ENCODE peak calls at places on chromosome 16, in nine cellular contexts. J is HCT116; Z is pancreas; E is colonic mucosa; P is CD8-positive, alpha-beta T cell; F is suprapubic skin; O is hepatocyte; I is mammary epithelial cell; Y is ovary. H is an unnamed sample. For H3K4me1, the result is how much of the 10 kb centered on the place peaks cover.

GRCh38 chr16:1183235-1183907 is 30.5 kb downstream of the CACNA1H start:
- DNase-seq in Y (peak), O (peak), P (no peak), E (peak), Z (no peak), J (no peak), F (no peak), I (no peak), H (no peak)

GRCh38 chr16:70271696-70272095 is 17.6 kb downstream of the AARS1 start:
- DNase-seq in F (no peak), O (no peak), Y (no peak), I (peak), E (no peak), Z (no peak), P (no peak), J (no peak), H (no peak)

GRCh38 chr16:54447606-54448440 is 161.2 kb upstream of the IRX3 start:
- DNase-seq in O (peak), P (no peak), E (no peak), Y (no peak), F (no peak), I (peak), J (no peak), Z (no peak), H (no peak)

GRCh38 chr16:14375132-14375491 is 254.9 kb downstream of the PARN start:
- DNase-seq in F (no peak), P (no peak), Z (no peak), E (no peak), J (no peak), O (no peak), I (no peak), Y (no peak), H (no peak)

GRCh38 chr16:64398795-64399194 is 723.1 kb downstream of the CDH11 start:
- DNase-seq in E (no peak), I (no peak), F (no peak), O (no peak), Y (no peak), J (no peak), Z (no peak), P (no peak), H (no peak)

GRCh38 chr16:83793179-83793578 is 14.6 kb upstream of the HSBP1 start:
- DNase-seq in I (no peak), Y (no peak), E (no peak), O (no peak), P (no peak), Z (no peak), J (no peak), F (no peak), H (no peak)

GRCh38 chr16:24850289-24850931 is 4.6 kb downstream of the SLC5A11 start:
- DNase-seq in J (no peak), Z (no peak), E (no peak), Y (no peak), O (no peak), I (peak), P (no peak), F (no peak), H (no peak)

GRCh38 chr16:69566437-69567030 is 768 bp downstream of the NFAT5 start:
- DNase-seq in P (no peak), I (peak), Z (peak), Y (peak), E (peak), O (peak), F (no peak), J (no peak), H (no peak)

GRCh38 chr16:76385831-76386230 is 108.6 kb downstream of the CNTNAP4 start:
- DNase-seq in P (no peak), O (no peak), I (no peak), F (no peak), E (no peak), Z (no peak), J (no peak), Y (no peak), H (no peak)

GRCh38 chr16:89478576-89479221 is 11.7 kb downstream of the ANKRD11 start:
- DNase-seq in Z (peak), O (no peak), Y (no peak), E (no peak), P (no peak), J (no peak), I (peak), F (no peak), H (no peak)

GRCh38 chr16:69064789-69065313 is 40.6 kb upstream of the HAS3 start:
- DNase-seq in Z (no peak), E (no peak), Y (no peak), O (no peak), F (no peak), I (no peak), P (no peak), J (no peak), H (no peak)

GRCh38 chr16:57682809-57683318 is 11.7 kb upstream of the DRC7 start:
- DNase-seq in I (no peak), O (no peak), J (no peak), E (no peak), F (no peak), P (no peak), Y (no peak), Z (no peak), H (no peak)

GRCh38 chr16:29760567-29761279 is 14.9 kb upstream of the C16orf54 start:
- DNase-seq in E (peak), O (peak), P (no peak), J (no peak), Y (no peak), F (no peak), I (no peak), Z (no peak), H (no peak)

GRCh38 chr16:10641953-10642949 is 52.5 kb downstream of the TEKT5 start:
- DNase-seq in F (no peak), J (no peak), Y (no peak), I (no peak), O (no peak), P (no peak), E (no peak), Z (no peak), H (no peak)

GRCh38 chr16:2275476-2276450 is 7.8 kb upstream of the RNPS1 start:
- DNase-seq in E (no peak), F (no peak), J (no peak), Z (no peak), Y (no peak), O (no peak), I (no peak), P (no peak), H (no peak)

GRCh38 chr16:17343729-17344128 is 127.0 kb downstream of the XYLT1 start:
- DNase-seq in I (no peak), J (no peak), P (no peak), O (no peak), Z (no peak), Y (no peak), E (no peak), F (no peak), H (no peak)

GRCh38 chr16:84054916-84055315 is 12.3 kb upstream of the SLC38A8 start:
- DNase-seq in F (peak), Y (peak), J (no peak), Z (no peak), P (no peak), O (no peak), E (no peak), I (no peak), H (no peak)

GRCh38 chr16:89291776-89292175 is 74.3 kb downstream of the ZNF778 start:
- DNase-seq in O (no peak), Z (no peak), E (no peak), Y (no peak), F (no peak), J (no peak), I (no peak), P (no peak), H (no peak)

GRCh38 chr16:35747658-35748455 is 2288.4 kb downstream of the TP53TG3F start:
- DNase-seq in Y (no peak), Z (no peak), E (no peak), O (no peak), J (no peak), F (peak), P (no peak), I (no peak), H (no peak)

GRCh38 chr16:90047714-90048346 is 28.6 kb upstream of the DBNDD1 start:
- DNase-seq in J (no peak), Z (no peak), P (no peak), I (no peak), Y (peak), E (no peak), F (no peak), O (peak), H (no peak)

GRCh38 chr16:50884066-50884860 is 142.4 kb downstream of the CYLD start:
- DNase-seq in F (no peak), Z (peak), P (no peak), J (no peak), I (no peak), Y (no peak), O (no peak), E (no peak), H (no peak)

GRCh38 chr16:78249056-78249455 is 149.6 kb downstream of the WWOX start:
- DNase-seq in I (no peak), J (no peak), E (no peak), Z (peak), Y (no peak), F (no peak), P (no peak), O (peak), H (no peak)

GRCh38 chr16:12392585-12393089 is 411.1 kb downstream of the CPPED1 start:
- DNase-seq in Z (no peak), Y (peak), P (no peak), E (no peak), J (no peak), I (no peak), O (no peak), F (no peak), H (no peak)

DNA sequence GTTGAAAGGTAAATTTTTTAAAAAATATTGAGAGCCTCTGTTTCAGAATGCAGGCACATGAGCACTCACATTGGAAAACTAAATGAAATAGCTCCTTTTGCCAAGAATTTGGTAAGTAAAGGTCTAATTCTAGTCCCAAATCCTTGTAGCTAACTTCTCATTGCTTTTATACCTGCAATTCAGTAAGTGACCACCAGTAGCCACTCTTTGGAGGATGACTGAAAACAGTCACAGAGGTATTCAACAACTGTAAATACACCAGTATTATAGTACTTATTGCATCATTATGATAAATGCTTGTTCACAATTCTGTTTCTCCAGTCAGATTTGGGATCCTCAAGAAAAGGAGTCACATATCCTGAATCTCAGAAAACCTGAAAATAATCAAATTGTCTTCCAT is 562.4 kb upstream of the CDH11 start:
- DNase-seq in J (no peak), F (no peak), O (no peak), E (no peak), P (no peak), Z (no peak), Y (no peak), I (no peak), H (no peak)
- H3K27ac ChIP-seq in J (no peak), F (no peak), O (no peak), E (no peak), P (no peak), Z (no peak), Y (no peak), I (no peak), H (no peak)

GRCh38 chr16:19008770-19009169 is 25.0 kb downstream of the TMC7 start:
- DNase-seq in F (no peak), Y (no peak), P (no peak), E (no peak), O (no peak), J (no peak), Z (no peak), I (peak), H (no peak)

GRCh38 chr16:19011169-19011731 is 27.5 kb downstream of the TMC7 start:
- DNase-seq in E (no peak), Y (no peak), J (no peak), F (no peak), P (no peak), I (no peak), O (no peak), Z (no peak), H (no peak)

GRCh38 chr16:19017179-19017578 is 33.4 kb downstream of the TMC7 start:
- DNase-seq in J (no peak), I (no peak), E (no peak), P (no peak), O (no peak), Y (no peak), Z (no peak), F (no peak), H (no peak)

DNA sequence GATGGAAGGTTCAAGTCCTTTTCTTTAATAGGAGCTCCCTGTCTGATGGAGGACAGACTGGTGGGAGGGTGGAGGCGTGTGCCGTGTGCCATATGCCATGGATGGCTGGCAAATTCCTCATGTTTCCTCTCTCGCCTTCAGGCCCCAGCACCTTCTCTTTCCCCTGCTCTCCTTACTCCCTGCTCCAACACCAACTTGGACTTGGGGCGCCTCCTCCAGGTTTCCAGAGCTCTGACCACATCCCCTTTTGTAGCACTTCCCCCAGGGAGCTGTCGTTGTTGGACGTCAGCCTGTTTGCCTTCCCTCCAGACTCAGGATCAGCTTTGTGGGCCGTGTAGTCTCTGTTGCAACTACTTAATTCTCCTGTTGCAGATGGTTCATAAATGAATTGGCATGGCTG is 30.7 kb downstream of the TMC7 start:
- DNase-seq in O (no peak), J (no peak), P (no peak), Z (no peak), F (no peak), I (no peak), Y (no peak), E (no peak), H (no peak)
- TF ChIP-seq CTCF in O (no peak), J (no peak), P (no peak), Z (no peak), F (no peak), I (peak), Y (no peak), E (no peak), H (no peak)

GRCh38 chr16:3819175-3819527 is 61.4 kb downstream of the CREBBP start:
- DNase-seq in Y (no peak), Z (no peak), J (no peak), E (no peak), F (no peak), I (no peak), O (no peak), P (no peak), H (no peak)
- H3K4me1 ChIP-seq in Y (under half), Z (under half), J (under half), E (under half), F (half or more), I (under half), O (under half), P (half or more), H (under half)

GRCh38 chr16:67504190-67505021 is 21.1 kb upstream of the AGRP start:
- DNase-seq in P (peak), Y (no peak), F (no peak), E (peak), J (no peak), I (no peak), O (no peak), Z (no peak), H (no peak)

GRCh38 chr16:67499159-67499558 is 15.8 kb upstream of the AGRP start:
- DNase-seq in E (no peak), P (no peak), Y (peak), F (no peak), Z (no peak), J (no peak), I (no peak), O (no peak), H (no peak)
- H3K27ac ChIP-seq in E (no peak), P (no peak), Y (no peak), F (peak), Z (no peak), J (no peak), I (no peak), O (no peak), H (no peak)

GRCh38 chr16:48537909-48538745 is 71.9 kb downstream of the N4BP1 start:
- DNase-seq in O (peak), F (no peak), E (no peak), J (no peak), I (no peak), Y (peak), Z (no peak), P (no peak), H (no peak)

GRCh38 chr16:48540222-48540900 is 69.6 kb downstream of the N4BP1 start:
- DNase-seq in J (no peak), E (no peak), F (no peak), O (no peak), Z (no peak), I (no peak), P (no peak), Y (no peak), H (no peak)

GRCh38 chr16:48539485-48540221 is 70.3 kb downstream of the N4BP1 start:
- DNase-seq in J (no peak), F (no peak), E (no peak), Z (no peak), Y (no peak), I (no peak), P (no peak), O (no peak), H (no peak)

GRCh38 chr16:48537275-48537674 is 72.7 kb downstream of the N4BP1 start:
- DNase-seq in Z (no peak), F (no peak), O (no peak), Y (no peak), I (no peak), E (no peak), J (no peak), P (no peak), H (no peak)

GRCh38 chr16:48538746-48539484 is 71.1 kb downstream of the N4BP1 start:
- DNase-seq in F (no peak), P (no peak), Z (no peak), I (no peak), J (no peak), Y (no peak), E (peak), O (no peak), H (no peak)
- TF ChIP-seq CTCF in F (no peak), P (no peak), Z (no peak), I (peak), J (peak), Y (no peak), E (peak), O (peak), H (no peak)

GRCh38 chr16:19874816-19875546 is 9.7 kb downstream of the GPRC5B start:
- DNase-seq in Y (no peak), I (no peak), Z (no peak), P (no peak), O (no peak), F (no peak), E (no peak), J (no peak), H (no peak)
- H3K4me1 ChIP-seq in Y (under half), I (under half), Z (under half), P (under half), O (under half), F (under half), E (under half), J (under half), H (under half)

GRCh38 chr16:75097191-75097761 is 19.3 kb downstream of the LDHD start:
- DNase-seq in P (no peak), Y (no peak), E (no peak), I (no peak), F (no peak), O (no peak), J (no peak), Z (no peak), H (no peak)
- H3K27ac ChIP-seq in P (no peak), Y (no peak), E (no peak), I (no peak), F (peak), O (no peak), J (no peak), Z (no peak), H (no peak)

DNA sequence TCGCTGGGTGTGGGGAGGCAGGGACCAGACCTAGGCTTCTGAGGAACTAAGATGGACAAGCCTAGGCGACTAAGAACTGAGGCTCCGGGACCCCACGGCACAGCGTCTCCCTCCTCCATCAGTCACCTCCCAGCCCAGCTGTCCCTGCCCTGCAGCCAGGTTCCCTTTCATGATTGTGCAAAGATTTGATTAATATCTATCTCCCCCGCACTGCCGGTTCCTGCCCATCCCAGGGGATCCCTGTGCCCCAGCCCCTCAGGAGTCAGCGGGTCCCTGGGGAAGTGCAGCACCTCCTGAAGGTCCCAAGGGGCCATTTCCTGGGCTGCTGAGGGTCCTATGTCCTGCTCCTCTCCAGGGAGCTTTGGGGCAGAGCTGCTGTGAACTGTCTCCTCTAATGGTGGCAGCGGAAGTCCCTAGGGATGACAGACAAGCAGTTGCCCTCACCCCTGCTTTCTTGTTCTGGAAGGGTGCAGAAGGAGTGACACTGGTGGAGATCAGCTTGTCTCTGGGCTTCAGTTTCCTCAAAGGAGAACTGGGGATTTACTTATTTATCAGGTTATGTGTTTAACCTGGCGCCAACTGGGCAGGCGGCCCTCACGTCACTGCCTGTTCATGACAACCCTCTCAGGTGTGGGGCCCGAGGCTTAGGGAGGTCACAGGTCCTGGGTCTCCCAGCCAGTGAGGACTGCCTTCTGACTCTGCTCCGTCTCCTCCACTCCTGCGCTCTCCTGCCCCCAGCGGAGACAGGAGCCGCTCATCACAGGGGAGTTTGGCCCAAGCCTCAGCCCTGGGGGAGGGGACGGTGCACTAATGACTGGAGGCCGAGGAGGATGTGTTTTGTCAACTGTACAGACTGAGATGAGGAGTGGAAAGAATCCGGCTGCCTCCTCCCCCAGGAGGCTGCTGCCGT is 1.9 kb upstream of the C16orf74 start:
- DNase-seq in Y (peak), J (no peak), I (peak), F (no peak), Z (peak), E (no peak), O (peak), P (no peak), H (no peak)
- TF ChIP-seq CTCF in Y (no peak), J (no peak), I (no peak), F (no peak), Z (no peak), E (no peak), O (peak), P (no peak), H (no peak)

GRCh38 chr16:56019274-56019673 is 144.1 kb upstream of the CES5A start:
- DNase-seq in F (no peak), I (no peak), Z (no peak), J (no peak), Y (no peak), E (no peak), O (no peak), P (no peak), H (no peak)
- H3K4me1 ChIP-seq in F (under half), I (under half), Z (under half), J (under half), Y (under half), E (under half), O (under half), P (under half), H (under half)

DNA sequence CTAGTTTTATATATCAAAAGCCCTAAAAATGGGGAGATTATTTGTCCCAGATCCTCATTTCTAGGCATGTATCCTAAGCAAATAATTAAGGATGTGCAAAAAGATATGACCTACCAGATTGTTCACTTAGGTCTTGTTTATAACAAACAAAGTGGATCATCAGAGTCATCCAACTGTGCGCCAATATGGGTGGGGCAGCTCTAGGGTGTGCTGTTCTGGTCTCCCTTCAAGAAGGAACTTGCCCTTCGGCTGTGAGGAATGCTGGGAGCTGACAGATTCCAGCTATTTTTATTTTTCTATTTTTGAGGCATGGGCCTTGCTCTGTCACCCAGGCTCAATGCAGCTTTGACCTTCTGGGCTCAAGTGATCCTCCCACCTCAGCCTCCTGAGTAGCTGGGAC is 13.8 kb downstream of the CHP2 start:
- DNase-seq in E (peak), P (no peak), O (no peak), J (no peak), Y (no peak), F (no peak), Z (no peak), I (peak), H (no peak)
- H3K27ac ChIP-seq in E (no peak), P (no peak), O (no peak), J (no peak), Y (no peak), F (peak), Z (no peak), I (no peak), H (no peak)

H was measured in thoracic aorta.